ENCODE peak calls at places on chromosome 16, in ten cellular contexts. One of them, this sample, is unnamed.

GRCh38 chr16:30354423-30355143 is 525 bp downstream of the CD2BP2 start:
- DNase-seq in stimulated activated CD8-positive, alpha-beta memory T cell treated with anti-CD3 and anti-CD28 coated beads, Interleukin-4, amount 100 ng/mL, for 4 hours: no peak
- DNase-seq in T-cell: no peak
- DNase-seq in Right ventricle myocardium superior: peak
- DNase-seq in ureter: no peak
- DNase-seq in ecto neural progenitor cell: no peak
- DNase-seq in activated gamma-delta T cell treated with Interleukin-2 at 50 U/mL for 16 hours: no peak
- DNase-seq in sigmoid colon: no peak
- DNase-seq in AG08395: no peak
- DNase-seq in GDM1: no peak
- DNase-seq in this sample: no peak

GRCh38 chr16:73161977-73162376 is 114.0 kb upstream of the ZFHX3 start:
- DNase-seq in activated gamma-delta T cell treated with Interleukin-2 at 50 U/mL for 16 hours: no peak
- DNase-seq in GDM1: no peak
- DNase-seq in ecto neural progenitor cell: no peak
- DNase-seq in ureter: no peak
- DNase-seq in stimulated activated CD8-positive, alpha-beta memory T cell treated with anti-CD3 and anti-CD28 coated beads, Interleukin-4, amount 100 ng/mL, for 4 hours: no peak
- DNase-seq in sigmoid colon: no peak
- DNase-seq in AG08395: no peak
- DNase-seq in T-cell: no peak
- DNase-seq in Right ventricle myocardium superior: no peak
- DNase-seq in this sample: no peak

GRCh38 chr16:2769100-2769529 is 8.0 kb downstream of the ELOB start:
- DNase-seq in ureter: no peak
- DNase-seq in AG08395: no peak
- DNase-seq in Right ventricle myocardium superior: peak
- DNase-seq in T-cell: no peak
- DNase-seq in stimulated activated CD8-positive, alpha-beta memory T cell treated with anti-CD3 and anti-CD28 coated beads, Interleukin-4, amount 100 ng/mL, for 4 hours: no peak
- DNase-seq in ecto neural progenitor cell: no peak
- DNase-seq in activated gamma-delta T cell treated with Interleukin-2 at 50 U/mL for 16 hours: no peak
- DNase-seq in sigmoid colon: no peak
- DNase-seq in GDM1: no peak
- DNase-seq in this sample: no peak

GRCh38 chr16:15857779-15858560 is 1.1 kb upstream of the MYH11 start:
- DNase-seq in T-cell: no peak
- DNase-seq in stimulated activated CD8-positive, alpha-beta memory T cell treated with anti-CD3 and anti-CD28 coated beads, Interleukin-4, amount 100 ng/mL, for 4 hours: no peak
- DNase-seq in sigmoid colon: peak
- DNase-seq in AG08395: peak
- DNase-seq in Right ventricle myocardium superior: peak
- DNase-seq in ureter: peak
- DNase-seq in GDM1: no peak
- DNase-seq in activated gamma-delta T cell treated with Interleukin-2 at 50 U/mL for 16 hours: no peak
- DNase-seq in ecto neural progenitor cell: peak
- DNase-seq in this sample: no peak

GRCh38 chr16:65782537-65783290 is 583.8 kb upstream of the CDH5 start:
- DNase-seq in sigmoid colon: no peak
- DNase-seq in Right ventricle myocardium superior: no peak
- DNase-seq in ureter: no peak
- DNase-seq in activated gamma-delta T cell treated with Interleukin-2 at 50 U/mL for 16 hours: no peak
- DNase-seq in GDM1: no peak
- DNase-seq in ecto neural progenitor cell: no peak
- DNase-seq in stimulated activated CD8-positive, alpha-beta memory T cell treated with anti-CD3 and anti-CD28 coated beads, Interleukin-4, amount 100 ng/mL, for 4 hours: no peak
- DNase-seq in T-cell: no peak
- DNase-seq in AG08395: peak
- DNase-seq in this sample: no peak

GRCh38 chr16:5951486-5951885 is 853.9 kb upstream of the EEF2KMT start:
- DNase-seq in stimulated activated CD8-positive, alpha-beta memory T cell treated with anti-CD3 and anti-CD28 coated beads, Interleukin-4, amount 100 ng/mL, for 4 hours: no peak
- DNase-seq in sigmoid colon: no peak
- DNase-seq in Right ventricle myocardium superior: no peak
- DNase-seq in ureter: no peak
- DNase-seq in GDM1: no peak
- DNase-seq in T-cell: no peak
- DNase-seq in ecto neural progenitor cell: no peak
- DNase-seq in AG08395: no peak
- DNase-seq in activated gamma-delta T cell treated with Interleukin-2 at 50 U/mL for 16 hours: no peak
- DNase-seq in this sample: no peak

GRCh38 chr16:30368792-30369090 is 1.6 kb downstream of the TBC1D10B start:
- DNase-seq in GDM1: no peak
- DNase-seq in activated gamma-delta T cell treated with Interleukin-2 at 50 U/mL for 16 hours: no peak
- DNase-seq in sigmoid colon: no peak
- DNase-seq in ureter: no peak
- DNase-seq in AG08395: no peak
- DNase-seq in stimulated activated CD8-positive, alpha-beta memory T cell treated with anti-CD3 and anti-CD28 coated beads, Interleukin-4, amount 100 ng/mL, for 4 hours: no peak
- DNase-seq in T-cell: no peak
- DNase-seq in Right ventricle myocardium superior: no peak
- DNase-seq in ecto neural progenitor cell: peak
- DNase-seq in this sample: no peak

GRCh38 chr16:11564046-11564926 is 22.4 kb downstream of the LITAF start:
- DNase-seq in GDM1: no peak
- DNase-seq in AG08395: no peak
- DNase-seq in sigmoid colon: no peak
- DNase-seq in T-cell: no peak
- DNase-seq in ecto neural progenitor cell: no peak
- DNase-seq in Right ventricle myocardium superior: no peak
- DNase-seq in activated gamma-delta T cell treated with Interleukin-2 at 50 U/mL for 16 hours: no peak
- DNase-seq in stimulated activated CD8-positive, alpha-beta memory T cell treated with anti-CD3 and anti-CD28 coated beads, Interleukin-4, amount 100 ng/mL, for 4 hours: no peak
- DNase-seq in ureter: no peak
- DNase-seq in this sample: no peak

GRCh38 chr16:58970775-58971174 is 236.7 kb upstream of the GOT2 start:
- DNase-seq in stimulated activated CD8-positive, alpha-beta memory T cell treated with anti-CD3 and anti-CD28 coated beads, Interleukin-4, amount 100 ng/mL, for 4 hours: no peak
- DNase-seq in GDM1: no peak
- DNase-seq in ureter: no peak
- DNase-seq in activated gamma-delta T cell treated with Interleukin-2 at 50 U/mL for 16 hours: no peak
- DNase-seq in ecto neural progenitor cell: no peak
- DNase-seq in AG08395: peak
- DNase-seq in sigmoid colon: no peak
- DNase-seq in T-cell: no peak
- DNase-seq in Right ventricle myocardium superior: no peak
- DNase-seq in this sample: no peak

GRCh38 chr16:89015271-89015859 is 38.4 kb upstream of the CBFA2T3 start:
- DNase-seq in GDM1: no peak
- DNase-seq in Right ventricle myocardium superior: peak
- DNase-seq in AG08395: no peak
- DNase-seq in stimulated activated CD8-positive, alpha-beta memory T cell treated with anti-CD3 and anti-CD28 coated beads, Interleukin-4, amount 100 ng/mL, for 4 hours: no peak
- DNase-seq in ecto neural progenitor cell: no peak
- DNase-seq in ureter: no peak
- DNase-seq in T-cell: no peak
- DNase-seq in sigmoid colon: peak
- DNase-seq in activated gamma-delta T cell treated with Interleukin-2 at 50 U/mL for 16 hours: no peak
- DNase-seq in this sample: no peak

GRCh38 chr16:84614075-84614474 is 3.8 kb downstream of the COTL1 start:
- DNase-seq in stimulated activated CD8-positive, alpha-beta memory T cell treated with anti-CD3 and anti-CD28 coated beads, Interleukin-4, amount 100 ng/mL, for 4 hours: no peak
- DNase-seq in sigmoid colon: no peak
- DNase-seq in ecto neural progenitor cell: no peak
- DNase-seq in ureter: no peak
- DNase-seq in AG08395: no peak
- DNase-seq in T-cell: no peak
- DNase-seq in GDM1: no peak
- DNase-seq in activated gamma-delta T cell treated with Interleukin-2 at 50 U/mL for 16 hours: no peak
- DNase-seq in Right ventricle myocardium superior: no peak
- DNase-seq in this sample: no peak

This sample was measured in effector memory CD8-positive, alpha-beta T cell.